ENCODE peak calls at places on chromosomes 12 and 14, in ten cellular contexts. U is hippocampal formation; D is activated naive CD4-positive, alpha-beta T cell treated with anti-CD3 and anti-CD28 coated beads for 36 hours; N is mammary epithelial cell; L is natural killer cell treated with Interleukin-12 subunit alpha and Interleukin-12 subunit beta and Interleukin-15 and Interleukin-18, amount 100 ng/mL, for 72 hours; Y is body of pancreas; R is NCI-H1092 treated with DMSO at 0.1 percent for 48 hours; G is NCI-H82; J is T-helper 9 cell; O is WTC11. V is an unnamed sample.

GRCh38 chr12:100068305-100068704 is 74.4 kb downstream of the BLTP3B start:
- DNase-seq in N (no peak), O (no peak), D (no peak), J (no peak), G (no peak), Y (no peak), R (no peak), L (no peak), U (no peak), V (no peak)

GRCh38 chr12:69097619-69098368 is 141.6 kb upstream of the CPSF6 start:
- DNase-seq in D (no peak), L (no peak), N (peak; percentile 32), Y (no peak), U (no peak), G (peak; percentile 35), J (no peak), O (no peak), R (no peak), V (no peak)

GRCh38 chr14:92549853-92550244 is 36.3 kb downstream of the RIN3 start:
- DNase-seq in R (peak; percentile 18), G (peak; percentile 71), D (no peak), J (no peak), O (no peak), U (no peak), Y (peak; percentile 17), L (peak; percentile 71), N (no peak), V (no peak)

GRCh38 chr12:119659289-119659897 is 8.5 kb upstream of the PRKAB1 start:
- DNase-seq in U (no peak), D (peak; percentile 69), O (peak; percentile 38), R (peak; percentile 7), N (peak; percentile 10), J (peak; percentile 40), L (peak; percentile 67), G (peak; percentile 71), Y (peak; percentile 58), V (no peak)

GRCh38 chr14:99120147-99121026 is 151.6 kb downstream of the BCL11B start:
- DNase-seq in J (no peak), N (no peak), R (peak; percentile 19), G (no peak), O (no peak), L (no peak), U (no peak), D (no peak), Y (no peak), V (no peak)

GRCh38 chr14:59333668-59334067 is 131.5 kb downstream of the GPR135 start:
- DNase-seq in L (no peak), D (no peak), G (no peak), U (peak; percentile 84), R (no peak), Y (no peak), N (peak; percentile 80), O (no peak), J (no peak), V (no peak)

GRCh38 chr14:99118046-99118721 is 153.8 kb downstream of the BCL11B start:
- DNase-seq in U (no peak), R (peak; percentile 56), J (no peak), O (peak; percentile 63), L (no peak), D (peak; percentile 47), N (no peak), G (peak; percentile 8), Y (no peak), V (no peak)

GRCh38 chr12:75374971-75375370 is 15.9 kb upstream of the GLIPR1L2 start:
- DNase-seq in Y (no peak), L (no peak), N (no peak), U (no peak), G (no peak), O (no peak), D (no peak), J (no peak), R (no peak), V (no peak)

GRCh38 chr12:26629864-26630263 is 203.1 kb downstream of the ITPR2 start:
- DNase-seq in D (peak; percentile 11), L (no peak), G (no peak), N (no peak), O (no peak), U (peak; percentile 46), Y (no peak), R (no peak), J (no peak), V (no peak)

GRCh38 chr14:22849212-22849819 is 12.9 kb downstream of the MMP14 start:
- DNase-seq in L (no peak), O (no peak), N (peak; percentile 71), J (no peak), G (no peak), Y (peak; percentile 23), D (no peak), R (no peak), U (no peak), V (no peak)

GRCh38 chr14:94036328-94037167 is 10.4 kb downstream of the OTUB2 start:
- DNase-seq in R (peak; percentile 7), N (peak; percentile 46), L (peak; percentile 72), O (peak; percentile 85), D (peak; percentile 88), U (peak; percentile 6), Y (peak; percentile 85), J (peak; percentile 72), G (peak; percentile 82), V (peak; percentile 62)

GRCh38 chr14:32073537-32074189 is 3.4 kb upstream of the ARHGAP5 start:
- DNase-seq in J (peak; percentile 13), Y (peak; percentile 60), O (peak; percentile 20), G (peak; percentile 83), N (peak; percentile 78), L (peak; percentile 76), D (peak; percentile 68), U (peak; percentile 73), R (peak; percentile 86), V (no peak)

GRCh38 chr12:78034025-78034424 is 203.3 kb downstream of the NAV3 start:
- DNase-seq in L (no peak), U (no peak), J (no peak), G (no peak), D (no peak), R (no peak), N (no peak), O (no peak), Y (no peak), V (no peak)

GRCh38 chr12:127108360-127109215 is 1158.4 kb upstream of the TMEM132C start:
- DNase-seq in U (peak; percentile 11), R (peak; percentile 35), G (peak; percentile 87), L (no peak), J (peak; percentile 22), O (peak; percentile 24), D (peak; percentile 70), Y (peak; percentile 70), N (peak; percentile 60), V (peak; percentile 8)

GRCh38 chr14:59582845-59583509 is 6.4 kb upstream of the CCDC175 start:
- DNase-seq in Y (no peak), N (no peak), G (peak; percentile 100), U (no peak), L (no peak), D (no peak), J (no peak), O (peak; percentile 45), R (no peak), V (no peak)

GRCh38 chr12:65935906-65936528 is 111.7 kb downstream of the HMGA2 start:
- DNase-seq in U (no peak), J (no peak), Y (no peak), O (no peak), G (no peak), D (no peak), L (no peak), R (no peak), N (peak; percentile 54), V (no peak)

GRCh38 chr12:24561411-24561871 is 387.5 kb downstream of the BCAT1 start:
- DNase-seq in N (no peak), G (peak; percentile 90), O (no peak), Y (no peak), R (no peak), U (no peak), D (no peak), J (no peak), L (no peak), V (no peak)

GRCh38 chr14:100297320-100298300 is 8.6 kb downstream of the SLC25A29 start:
- DNase-seq in U (peak; percentile 74), O (no peak), G (no peak), D (no peak), R (no peak), J (no peak), Y (peak; percentile 72), L (no peak), N (no peak), V (no peak)

GRCh38 chr12:130879781-130880389 is 8.0 kb downstream of the RAN start:
- DNase-seq in Y (no peak), L (no peak), D (no peak), R (no peak), O (no peak), U (no peak), N (no peak), J (no peak), G (peak; percentile 44), V (no peak)

GRCh38 chr14:80215081-80215480 is 3.8 kb upstream of the DIO2 start:
- DNase-seq in D (no peak), O (no peak), U (no peak), Y (no peak), R (no peak), L (no peak), J (no peak), G (no peak), N (no peak), V (no peak)

GRCh38 chr12:132540436-132540835 is 50.5 kb downstream of the FBRSL1 start:
- DNase-seq in N (no peak), D (no peak), O (no peak), R (no peak), J (no peak), G (no peak), U (no peak), L (no peak), Y (no peak), V (no peak)

V was measured in activated effector memory CD4-positive, alpha-beta T cell treated with Interleukin-2 at 50 U/mL for 16 hours.